ENCODE peak calls at places on chromosomes 7 and 10, in five cellular contexts. M, X, Q, T and P are unnamed samples.

GRCh38 chr7:124856299-124856888 is 73.2 kb downstream of the POT1 start:
- DNase-seq in M (peak), X (peak), Q (peak), T (no peak), P (peak)

GRCh38 chr7:143334244-143334643 is 18.3 kb downstream of the CLCN1 start:
- DNase-seq in M (no peak), X (no peak), Q (no peak), T (no peak), P (no peak)

GRCh38 chr10:72218329-72218728 is 2.3 kb upstream of the ASCC1 start:
- DNase-seq in M (no peak), X (no peak), Q (no peak), T (no peak), P (no peak)

GRCh38 chr10:17655567-17656146 is 11.7 kb downstream of the STAM start:
- DNase-seq in M (peak), X (no peak), Q (no peak), T (no peak), P (peak)

GRCh38 chr10:117000580-117000979 is 4.4 kb downstream of the SHTN1 start:
- DNase-seq in M (no peak), X (no peak), Q (no peak), T (no peak), P (no peak)

GRCh38 chr7:98281757-98282652 is 519 bp downstream of the BRI3 start:
- DNase-seq in M (no peak), X (no peak), Q (no peak), T (peak), P (no peak)

GRCh38 chr7:80277434-80278427 is 143.1 kb downstream of the GNAI1 start:
- DNase-seq in M (no peak), X (peak), Q (peak), T (no peak), P (peak)

GRCh38 chr10:48656241-48656921 is 28.3 kb upstream of the WDFY4 start:
- DNase-seq in M (peak), X (peak), Q (peak), T (peak), P (peak)

GRCh38 chr7:105493196-105493927 is 28.7 kb downstream of the PUS7 start:
- DNase-seq in M (no peak), X (no peak), Q (no peak), T (no peak), P (no peak)

GRCh38 chr7:72334066-72334465 is 78.1 kb downstream of the CALN1 start:
- DNase-seq in M (no peak), X (no peak), Q (no peak), T (no peak), P (no peak)

GRCh38 chr10:77197544-77197943 is 440.1 kb downstream of the KCNMA1 start:
- DNase-seq in M (no peak), X (no peak), Q (no peak), T (no peak), P (no peak)

GRCh38 chr7:83936056-83936703 is 258.4 kb downstream of the SEMA3A start:
- DNase-seq in M (peak), X (peak), Q (peak), T (no peak), P (peak)

GRCh38 chr10:90930971-90931841 is 10.3 kb upstream of the ANKRD1 start:
- DNase-seq in M (no peak), X (peak), Q (peak), T (no peak), P (peak)

GRCh38 chr10:78343266-78343665 is 309.6 kb downstream of the RPS24 start:
- DNase-seq in M (no peak), X (no peak), Q (no peak), T (no peak), P (no peak)

GRCh38 chr7:153422291-153423189 is 629.7 kb upstream of the DPP6 start:
- DNase-seq in M (no peak), X (no peak), Q (no peak), T (no peak), P (no peak)

GRCh38 chr10:68212721-68213352 is 19.1 kb downstream of the ATOH7 start:
- DNase-seq in M (peak), X (peak), Q (peak), T (no peak), P (peak)

GRCh38 chr10:782751-783648 is 93.5 kb upstream of the DIP2C start:
- DNase-seq in M (peak), X (no peak), Q (no peak), T (peak), P (no peak)

GRCh38 chr10:47255033-47255813 is 44.8 kb upstream of the GDF10 start:
- DNase-seq in M (no peak), X (no peak), Q (no peak), T (no peak), P (no peak)

GRCh38 chr10:35184527-35185171 is 58.0 kb downstream of the CREM start:
- DNase-seq in M (peak), X (peak), Q (no peak), T (no peak), P (no peak)

GRCh38 chr10:42869977-42870350 is 87.4 kb downstream of the BMS1 start:
- DNase-seq in M (no peak), X (no peak), Q (no peak), T (peak), P (no peak)

GRCh38 chr7:48628950-48629349 is 295.4 kb upstream of the CDC14C start:
- DNase-seq in M (no peak), X (no peak), Q (no peak), T (no peak), P (no peak)

GRCh38 chr7:151588982-151589381 is 69.3 kb upstream of the RHEB start:
- DNase-seq in M (no peak), X (no peak), Q (no peak), T (no peak), P (no peak)

GRCh38 chr10:62573929-62574328 is 199.8 kb downstream of the ZNF365 start:
- DNase-seq in M (no peak), X (no peak), Q (no peak), T (no peak), P (no peak)

GRCh38 chr10:11242443-11243386 is 225.0 kb downstream of the CELF2 start:
- DNase-seq in M (peak), X (peak), Q (peak), T (no peak), P (no peak)

GRCh38 chr10:46268076-46268881 is 18.5 kb upstream of the ANTXRL start:
- DNase-seq in M (peak), X (no peak), Q (no peak), T (no peak), P (no peak)

GRCh38 chr7:151063212-151063561 is 3.8 kb downstream of the SLC4A2 start:
- DNase-seq in M (no peak), X (peak), Q (peak), T (no peak), P (no peak)

GRCh38 chr7:4204530-4205165 is 477.4 kb upstream of the FOXK1 start:
- DNase-seq in M (no peak), X (no peak), Q (peak), T (peak), P (no peak)

GRCh38 chr7:91140982-91141381 is 123.3 kb upstream of the FZD1 start:
- DNase-seq in M (no peak), X (no peak), Q (peak), T (no peak), P (no peak)

GRCh38 chr10:110078317-110078716 is 70.5 kb downstream of the ADD3 start:
- DNase-seq in M (no peak), X (no peak), Q (no peak), T (no peak), P (no peak)

DNA sequence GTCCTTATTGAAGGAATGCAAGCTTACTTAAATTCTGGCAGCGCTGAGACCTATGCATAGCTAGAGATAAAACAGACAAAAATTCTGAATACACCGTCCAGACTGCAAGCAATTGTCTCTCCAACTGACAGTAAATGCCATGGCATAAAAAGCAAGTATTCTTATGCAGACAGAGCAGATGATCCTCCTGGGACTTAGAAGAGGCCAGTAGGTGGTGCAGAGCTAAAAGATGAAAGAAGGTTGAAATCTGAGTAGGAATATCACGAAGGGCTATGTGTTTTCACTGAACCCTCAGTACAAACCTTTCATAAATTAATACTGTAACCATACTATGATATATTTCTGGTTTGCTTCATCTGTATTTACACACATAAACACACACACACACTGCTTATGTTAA is 157.0 kb upstream of the CACNA2D1 start:
- DNase-seq in M (no peak), X (no peak), Q (no peak), T (no peak), P (no peak)
- TF ChIP-seq CTCF in M (no peak), X (peak), Q (peak), T (no peak), P (peak)

GRCh38 chr10:60820093-60820769 is 42.0 kb downstream of the CDK1 start:
- DNase-seq in M (no peak), X (peak), Q (peak), T (no peak), P (peak)
- TF ChIP-seq CTCF in M (peak), X (peak), Q (peak), T (peak), P (peak)

GRCh38 chr7:137484326-137484725 is 140.8 kb upstream of the PTN start:
- DNase-seq in M (no peak), X (peak), Q (no peak), T (no peak), P (no peak)

GRCh38 chr7:137489880-137490279 is 146.3 kb upstream of the PTN start:
- DNase-seq in M (no peak), X (no peak), Q (no peak), T (no peak), P (no peak)

GRCh38 chr7:137492889-137493288 is 149.4 kb upstream of the PTN start:
- DNase-seq in M (no peak), X (no peak), Q (no peak), T (peak), P (no peak)

GRCh38 chr7:137485818-137486217 is 142.3 kb upstream of the PTN start:
- DNase-seq in M (no peak), X (no peak), Q (no peak), T (no peak), P (no peak)

GRCh38 chr7:137488038-137488437 is 144.5 kb upstream of the PTN start:
- DNase-seq in M (no peak), X (no peak), Q (peak), T (no peak), P (no peak)
- TF ChIP-seq CTCF in M (no peak), X (peak), Q (peak), T (no peak), P (peak)

GRCh38 chr10:2619472-2619871 is 447.9 kb upstream of the PFKP start:
- DNase-seq in M (no peak), X (no peak), Q (no peak), T (no peak), P (no peak)
- TF ChIP-seq CTCF in M (no peak), X (no peak), Q (peak), T (no peak), P (peak)

GRCh38 chr10:126898460-126898859 is 6.8 kb upstream of the DOCK1 start:
- DNase-seq in M (no peak), X (no peak), Q (no peak), T (no peak), P (no peak)

GRCh38 chr10:126904807-126905686 is at the start of gene DOCK1:
- DNase-seq in M (no peak), X (peak), Q (peak), T (peak), P (peak)

GRCh38 chr10:126903646-126904360 is 1.4 kb upstream of the DOCK1 start:
- DNase-seq in M (no peak), X (no peak), Q (no peak), T (no peak), P (no peak)

GRCh38 chr10:126904493-126904806 is 778 bp upstream of the DOCK1 start:
- DNase-seq in M (no peak), X (no peak), Q (no peak), T (no peak), P (no peak)

GRCh38 chr10:126902157-126902556 is 3.1 kb upstream of the DOCK1 start:
- DNase-seq in M (no peak), X (peak), Q (peak), T (no peak), P (peak)
- TF ChIP-seq CTCF in M (no peak), X (peak), Q (peak), T (no peak), P (peak)

DNA sequence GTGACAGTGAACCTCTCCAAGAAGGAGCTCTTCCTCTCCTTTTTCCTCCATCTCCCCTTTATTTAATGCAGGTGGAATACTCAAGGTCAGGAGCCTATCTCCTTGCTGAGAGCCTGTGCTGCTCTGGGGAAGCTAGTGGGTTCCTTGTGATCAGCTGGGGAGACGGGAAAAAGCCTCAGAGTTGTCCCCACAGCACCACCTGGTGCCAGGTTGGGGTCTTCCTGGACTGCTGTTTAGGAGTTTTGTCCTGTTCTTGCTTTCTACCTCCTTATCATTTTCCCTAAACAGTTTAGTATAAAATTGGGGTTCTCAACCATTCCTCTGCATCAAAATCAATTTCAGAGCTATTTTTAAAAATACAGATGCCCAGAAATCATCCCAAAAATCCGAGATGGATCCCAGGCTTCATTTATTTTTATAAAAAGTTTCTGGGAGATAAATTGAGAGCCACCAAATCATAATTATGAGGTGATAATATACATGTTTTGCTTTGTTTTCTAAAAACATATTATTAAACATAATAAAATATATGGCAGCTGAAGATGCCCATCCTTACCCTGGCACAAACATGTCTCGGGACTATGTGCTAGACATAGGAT is 44.3 kb downstream of the MACC1 start:
- DNase-seq in M (peak), X (peak), Q (peak), T (no peak), P (peak)
- TF ChIP-seq CTCF in M (peak), X (peak), Q (peak), T (peak), P (peak)

GRCh38 chr10:114077815-114078219 is 34.2 kb downstream of the ADRB1 start:
- DNase-seq in M (no peak), X (no peak), Q (no peak), T (no peak), P (no peak)
- TF ChIP-seq CTCF in M (no peak), X (no peak), Q (no peak), T (no peak), P (peak)